ENCODE peak calls at places on chromosomes 16 and 17, in six cellular contexts. P is sigmoid colon, Y is transverse colon, V is breast epithelium, R is stomach, D is HCT116. C is an unnamed sample.
A peak's percentile ranks its signal among the peaks of the same experiment; 100 is the strongest.

GRCh38 chr17:60493847-60494321 is 32.2 kb downstream of the APPBP2 start:
- DNase-seq in P (no peak), Y (no peak), V (no peak), R (no peak), D (no peak), C (no peak)

GRCh38 chr16:60755907-60756306 is 1280.3 kb downstream of the CDH8 start:
- DNase-seq in P (no peak), Y (no peak), V (no peak), R (no peak), D (no peak), C (no peak)

GRCh38 chr17:79625706-79626105 is 14.9 kb upstream of the RBFOX3 start:
- DNase-seq in P (peak; percentile 32), Y (no peak), V (peak; percentile 30), R (no peak), D (no peak), C (no peak)

GRCh38 chr17:8123695-8124349 is at the start of gene HES7:
- DNase-seq in P (peak; percentile 79), Y (no peak), V (no peak), R (no peak), D (no peak), C (no peak)

GRCh38 chr16:47204736-47205499 is 61.2 kb upstream of the NETO2 start:
- DNase-seq in P (no peak), Y (no peak), V (no peak), R (no peak), D (no peak), C (no peak)

GRCh38 chr17:40021471-40021961 is 6.3 kb downstream of the CSF3 start:
- DNase-seq in P (no peak), Y (no peak), V (no peak), R (no peak), D (no peak), C (no peak)

GRCh38 chr17:13596241-13596941 is 5.3 kb downstream of the HS3ST3A1 start:
- DNase-seq in P (no peak), Y (no peak), V (no peak), R (no peak), D (no peak), C (no peak)

GRCh38 chr17:9356488-9356911 is 219.1 kb downstream of the STX8 start:
- DNase-seq in P (peak; percentile 65), Y (no peak), V (no peak), R (no peak), D (no peak), C (no peak)

GRCh38 chr17:49928126-49928800 is 40.7 kb upstream of the DLX4 start:
- DNase-seq in P (no peak), Y (no peak), V (no peak), R (no peak), D (no peak), C (no peak)

DNA sequence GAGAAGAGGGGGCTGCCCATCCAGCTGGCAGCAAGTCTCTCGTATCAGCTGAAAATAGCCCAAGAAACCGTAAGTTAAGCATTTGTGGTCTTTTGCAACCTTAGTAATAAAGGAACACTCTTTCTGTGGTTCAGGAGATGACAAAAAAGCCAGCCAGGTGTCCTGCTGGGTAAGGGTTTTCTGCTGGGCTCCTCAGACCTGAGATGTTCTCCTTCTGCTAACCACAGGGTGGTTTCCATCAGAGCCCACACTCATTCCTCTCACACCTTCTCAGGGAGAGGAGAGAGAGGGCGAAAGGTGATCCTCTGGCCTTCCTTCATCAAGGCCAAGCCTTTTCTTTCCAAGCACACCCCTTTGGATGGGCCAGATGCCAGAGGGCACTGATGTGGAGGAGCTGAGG is 70.7 kb downstream of the TEX14 start:
- DNase-seq in P (no peak), Y (peak; percentile 14), V (no peak), R (no peak), D (no peak), C (no peak)
- TF ChIP-seq POLR2AphosphoS5 in P (no peak), Y (no peak), V (no peak), R (no peak), D (no peak), C (no peak)

GRCh38 chr17:63495471-63495870 is 18.6 kb downstream of the ACE start:
- DNase-seq in P (no peak), Y (no peak), V (no peak), R (no peak), D (no peak), C (no peak)

GRCh38 chr17:63496663-63497400 is 20.0 kb downstream of the ACE start:
- DNase-seq in P (no peak), Y (no peak), V (no peak), R (no peak), D (no peak), C (no peak)

GRCh38 chr17:63498621-63499195 is 21.8 kb downstream of the ACE start:
- DNase-seq in P (no peak), Y (no peak), V (no peak), R (no peak), D (no peak), C (no peak)

GRCh38 chr17:63496177-63496576 is 19.3 kb downstream of the ACE start:
- DNase-seq in P (no peak), Y (no peak), V (no peak), R (no peak), D (no peak), C (no peak)

DNA sequence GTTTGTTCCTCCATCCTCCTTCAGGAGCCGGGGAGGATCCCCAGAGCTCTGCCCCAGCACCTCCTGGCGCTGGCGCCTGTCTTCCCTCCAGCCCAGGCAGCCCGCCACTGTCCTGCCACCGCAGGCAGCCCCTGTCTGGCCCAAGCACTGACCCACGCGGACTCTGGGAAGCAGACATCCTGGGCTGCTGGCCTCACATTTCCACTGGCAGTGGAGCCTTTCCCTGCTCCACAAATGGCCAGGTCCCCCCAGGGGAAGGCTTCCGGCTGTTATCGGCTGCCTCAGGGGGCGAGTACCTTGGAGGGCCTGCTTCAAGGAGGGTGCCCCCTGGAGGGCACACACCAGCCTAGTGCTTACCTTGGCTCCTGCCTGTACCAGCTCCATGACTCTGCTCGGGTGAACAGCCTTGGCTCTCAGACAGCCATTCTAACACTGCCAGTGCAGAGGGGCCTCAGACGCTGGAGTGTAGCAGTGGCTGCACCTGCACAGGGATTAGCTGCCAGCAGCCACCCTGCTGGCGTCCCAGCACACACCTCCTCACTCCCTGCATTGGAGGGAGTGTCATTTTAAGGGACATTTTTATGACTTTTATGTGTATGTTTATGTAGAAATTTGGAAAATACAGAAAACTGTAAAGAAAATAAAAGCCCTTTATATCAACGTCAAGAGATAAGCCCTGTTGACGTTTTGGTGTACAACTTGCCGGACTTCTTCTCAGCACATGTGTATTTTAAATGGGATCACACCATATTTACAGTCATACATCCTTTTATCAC is 21.0 kb downstream of the ACE start:
- DNase-seq in P (no peak), Y (no peak), V (no peak), R (no peak), D (peak; percentile 24), C (no peak)
- TF ChIP-seq CTCF in P (no peak), Y (no peak), V (no peak), R (no peak), D (peak; percentile 58), C (no peak)

GRCh38 chr17:82780981-82781893 is 29.4 kb downstream of the TBCD start:
- DNase-seq in P (no peak), Y (no peak), V (no peak), R (no peak), D (no peak), C (no peak)

GRCh38 chr17:82782657-82783207 is 30.9 kb downstream of the TBCD start:
- DNase-seq in P (no peak), Y (no peak), V (no peak), R (no peak), D (no peak), C (no peak)

GRCh38 chr17:82783498-82783897 is 31.6 kb downstream of the TBCD start:
- DNase-seq in P (no peak), Y (no peak), V (no peak), R (no peak), D (no peak), C (no peak)

GRCh38 chr17:82780195-82780594 is 28.3 kb downstream of the TBCD start:
- DNase-seq in P (no peak), Y (no peak), V (no peak), R (no peak), D (no peak), C (no peak)

GRCh38 chr17:82781894-82782274 is 30.0 kb downstream of the TBCD start:
- DNase-seq in P (peak; percentile 88), Y (peak; percentile 88), V (peak; percentile 86), R (peak; percentile 89), D (peak; percentile 36), C (peak; percentile 85)
- TF ChIP-seq POLR2AphosphoS5 in P (no peak), Y (no peak), V (no peak), R (no peak), D (no peak), C (no peak)

GRCh38 chr17:43039646-43040045 is 14.6 kb downstream of the RND2 start:
- DNase-seq in P (no peak), Y (no peak), V (no peak), R (no peak), D (no peak), C (no peak)

GRCh38 chr17:43034623-43035293 is 9.7 kb downstream of the RND2 start:
- DNase-seq in P (no peak), Y (no peak), V (no peak), R (no peak), D (no peak), C (no peak)

GRCh38 chr17:43031666-43032065 is 6.6 kb downstream of the RND2 start:
- DNase-seq in P (no peak), Y (no peak), V (no peak), R (no peak), D (no peak), C (no peak)

GRCh38 chr17:43030137-43030767 is 5.2 kb downstream of the RND2 start:
- DNase-seq in P (no peak), Y (no peak), V (no peak), R (no peak), D (no peak), C (no peak)

GRCh38 chr17:43033947-43034622 is 9.1 kb downstream of the RND2 start:
- DNase-seq in P (no peak), Y (no peak), V (no peak), R (no peak), D (no peak), C (no peak)
- TF ChIP-seq CTCF in P (no peak), Y (no peak), V (no peak), R (no peak), D (no peak), C (no peak)

GRCh38 chr16:69186642-69187386 is at the start of gene SNTB2:
- DNase-seq in P (peak; percentile 95), Y (peak; percentile 96), V (peak; percentile 92), R (peak; percentile 95), D (peak; percentile 70), C (no peak)
- TF ChIP-seq POLR2AphosphoS5 in P (peak; percentile 93), Y (peak; percentile 93), V (peak; percentile 67), R (peak; percentile 74), D (peak; percentile 88), C (peak; percentile 76)

C was measured in vagina.